ENCODE peak calls at places on chromosomes 3 and 15, in five cellular contexts. O is endothelial cell of umbilical vein; W is effector memory CD4-positive, alpha-beta T cell; E is ovary; V is spleen. L is an unnamed sample.

GRCh38 chr3:194715022-194715800 is 29.5 kb downstream of the FAM43A start:
- DNase-seq in O (peak; percentile 80), W (no peak), E (no peak), V (no peak), L (no peak)

GRCh38 chr3:71010731-71011455 is 572.6 kb downstream of the FOXP1 start:
- DNase-seq in O (no peak), W (no peak), E (no peak), V (no peak), L (peak; percentile 29)

GRCh38 chr3:193945126-193945525 is 190.8 kb upstream of the HES1 start:
- DNase-seq in O (no peak), W (no peak), E (no peak), V (no peak), L (no peak)

GRCh38 chr3:132843349-132843748 is 121.1 kb upstream of the NPHP3 start:
- DNase-seq in O (no peak), W (no peak), E (no peak), V (no peak), L (no peak)

GRCh38 chr3:139117136-139117675 is 72.5 kb upstream of the PRR23C start:
- DNase-seq in O (no peak), W (no peak), E (no peak), V (no peak), L (no peak)

GRCh38 chr3:16828815-16829214 is 55.9 kb upstream of the PLCL2 start:
- DNase-seq in O (peak; percentile 80), W (peak; percentile 19), E (no peak), V (no peak), L (peak; percentile 60)

GRCh38 chr3:33803894-33804526 is 5.6 kb downstream of the PDCD6IP start:
- DNase-seq in O (no peak), W (no peak), E (no peak), V (no peak), L (no peak)

GRCh38 chr3:117322866-117323265 is 613.3 kb downstream of the TUSC7 start:
- DNase-seq in O (peak; percentile 25), W (no peak), E (no peak), V (no peak), L (peak; percentile 24)

GRCh38 chr3:179196098-179196497 is 47.9 kb downstream of the PIK3CA start:
- DNase-seq in O (peak; percentile 78), W (no peak), E (no peak), V (no peak), L (peak; percentile 13)

GRCh38 chr3:45043715-45044299 is 17.7 kb downstream of the CLEC3B start:
- DNase-seq in O (no peak), W (no peak), E (no peak), V (no peak), L (no peak)

GRCh38 chr3:157542711-157543485 is 39.7 kb upstream of the VEPH1 start:
- DNase-seq in O (peak; percentile 61), W (no peak), E (peak; percentile 15), V (no peak), L (peak; percentile 10)

GRCh38 chr3:53169045-53169831 is 8.2 kb downstream of the PRKCD start:
- DNase-seq in O (no peak), W (no peak), E (no peak), V (no peak), L (no peak)

GRCh38 chr15:97566957-97567356 is 393.5 kb upstream of the ARRDC4 start:
- DNase-seq in O (peak; percentile 97), W (no peak), E (no peak), V (no peak), L (peak; percentile 5)

GRCh38 chr3:41362638-41363559 is 163.6 kb downstream of the CTNNB1 start:
- DNase-seq in O (no peak), W (no peak), E (no peak), V (no peak), L (no peak)

GRCh38 chr3:123376451-123377172 is 72.3 kb downstream of the ADCY5 start:
- DNase-seq in O (no peak), W (no peak), E (no peak), V (no peak), L (no peak)

GRCh38 chr3:33886015-33886414 is 87.6 kb downstream of the PDCD6IP start:
- DNase-seq in O (no peak), W (no peak), E (no peak), V (no peak), L (no peak)

GRCh38 chr3:3778641-3779270 is 20.5 kb upstream of the LRRN1 start:
- DNase-seq in O (no peak), W (no peak), E (no peak), V (no peak), L (no peak)

GRCh38 chr15:81239190-81239589 is 42.5 kb downstream of the IL16 start:
- DNase-seq in O (no peak), W (no peak), E (no peak), V (no peak), L (no peak)

GRCh38 chr15:53416219-53416940 is 343.1 kb downstream of the WDR72 start:
- DNase-seq in O (no peak), W (no peak), E (no peak), V (no peak), L (no peak)
- H3K4me3 ChIP-seq in O (no peak overlapping the region), W (no peak overlapping the region), E (no peak overlapping the region), V (no peak overlapping the region), L (no peak overlapping the region)

GRCh38 chr3:37772773-37773291 is 88.8 kb upstream of the CTDSPL start:
- DNase-seq in O (no peak), W (no peak), E (no peak), V (no peak), L (no peak)
- H3K27me3 ChIP-seq in O (no peaks in the 10 kb centered on the region), W (no peaks in the 10 kb centered on the region), E (no peaks in the 10 kb centered on the region), V (no peaks in the 10 kb centered on the region), L (no peaks in the 10 kb centered on the region)

GRCh38 chr15:68339481-68339880 is 61.9 kb downstream of the FEM1B start:
- DNase-seq in O (no peak), W (no peak), E (no peak), V (no peak), L (no peak)

GRCh38 chr15:68342351-68342750 is 64.8 kb downstream of the FEM1B start:
- DNase-seq in O (no peak), W (no peak), E (no peak), V (peak; percentile 76), L (no peak)

GRCh38 chr15:68340711-68341671 is 63.4 kb downstream of the FEM1B start:
- DNase-seq in O (peak; percentile 52), W (no peak), E (no peak), V (peak; percentile 54), L (no peak)

GRCh38 chr15:68343579-68344225 is 66.2 kb downstream of the FEM1B start:
- DNase-seq in O (no peak), W (no peak), E (no peak), V (peak; percentile 56), L (no peak)

DNA sequence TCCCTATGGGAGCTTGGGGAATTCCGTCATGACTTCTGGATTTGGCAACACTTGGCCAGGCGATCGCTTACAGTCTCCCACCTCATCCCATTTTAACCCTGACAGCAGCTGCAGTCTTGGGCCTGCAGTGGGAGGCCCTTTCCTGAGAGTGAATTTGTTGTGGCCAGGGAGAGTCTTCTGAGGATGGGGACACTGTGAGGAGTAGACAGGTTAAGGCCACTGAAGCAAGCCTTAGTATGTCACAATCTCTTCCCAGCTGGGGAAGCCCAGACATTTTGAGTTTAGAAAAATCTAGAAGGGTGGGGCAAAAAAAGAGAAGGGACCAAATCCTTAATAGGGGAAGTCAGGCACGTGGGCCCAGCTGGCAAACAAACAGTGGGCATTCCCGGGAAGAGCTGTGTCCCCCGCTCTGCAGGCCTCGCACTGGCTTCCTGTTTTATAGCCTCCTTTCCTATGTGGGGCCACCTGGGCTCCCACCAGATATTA is 64.3 kb downstream of the FEM1B start:
- DNase-seq in O (no peak), W (no peak), E (no peak), V (no peak), L (no peak)
- H3K4me1 ChIP-seq in O (peaks cover 11% of the 10 kb centered on the region), W (no peaks in the 10 kb centered on the region), E (peaks cover 6% of the 10 kb centered on the region), V (no peaks in the 10 kb centered on the region), L (no peaks in the 10 kb centered on the region)

DNA sequence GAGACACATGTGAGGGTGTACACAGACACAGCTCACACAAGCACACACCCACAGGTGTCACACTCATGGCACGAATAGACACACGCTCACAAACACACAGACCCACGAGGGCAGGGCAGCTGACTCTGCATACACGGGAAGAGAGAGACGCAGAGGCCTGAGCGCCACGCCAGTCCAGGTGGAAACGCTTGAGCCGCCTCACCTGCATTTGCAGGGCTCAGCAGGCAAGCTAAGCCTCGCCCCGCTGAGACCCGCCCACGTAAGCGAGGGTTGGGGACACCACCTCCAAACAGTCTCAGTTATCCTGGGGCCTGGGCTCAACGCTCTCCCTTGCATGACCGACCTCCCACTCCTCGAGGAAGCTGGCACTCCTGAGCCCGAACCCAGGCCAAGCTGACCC is 73.2 kb downstream of the TLE3 start:
- DNase-seq in O (no peak), W (no peak), E (no peak), V (peak; percentile 71), L (no peak)
- H3K4me3 ChIP-seq in O (no peak overlapping the region), W (no peak overlapping the region), E (no peak overlapping the region), V (no peak overlapping the region), L (no peak overlapping the region)

DNA sequence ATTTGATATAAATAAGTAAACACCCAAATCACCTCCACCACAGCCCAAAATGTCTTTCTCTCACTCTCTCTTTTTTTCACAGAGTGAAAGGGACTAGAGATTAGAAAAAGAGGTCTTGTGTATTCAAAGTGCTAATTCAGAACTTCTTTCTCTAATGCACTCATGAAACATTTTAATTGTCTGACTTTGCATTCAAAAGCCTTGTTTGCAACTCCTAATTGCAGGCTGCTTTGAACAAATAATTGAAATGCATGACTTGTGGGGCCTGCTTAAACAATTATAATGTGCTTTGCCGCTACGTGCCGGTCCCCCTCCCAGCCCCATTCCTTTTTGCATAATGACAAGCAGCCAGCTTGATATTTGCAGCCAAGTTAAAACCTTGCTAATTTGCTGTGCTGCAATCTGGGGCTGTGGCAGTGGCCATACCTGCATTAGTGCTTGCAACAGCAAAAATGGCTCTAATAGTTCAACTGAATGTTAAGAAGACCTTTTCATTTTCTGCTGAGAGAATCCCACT is 114.5 kb downstream of the FOXB1 start:
- DNase-seq in O (no peak), W (no peak), E (no peak), V (no peak), L (no peak)
- H3K27me3 ChIP-seq in O (peaks cover 56% of the 10 kb centered on the region), W (no peaks in the 10 kb centered on the region), E (no peaks in the 10 kb centered on the region), V (peaks cover 5% of the 10 kb centered on the region), L (peaks cover 14% of the 10 kb centered on the region)

GRCh38 chr3:196662033-196662432 is 22.5 kb downstream of the NRROS start:
- DNase-seq in O (no peak), W (no peak), E (no peak), V (no peak), L (no peak)
- H3K4me1 ChIP-seq in O (no peaks in the 10 kb centered on the region), W (no peaks in the 10 kb centered on the region), E (no peaks in the 10 kb centered on the region), V (no peaks in the 10 kb centered on the region), L (no peaks in the 10 kb centered on the region)